ENCODE peak calls at places on chromosomes 7 and 10, in ten cellular contexts. A is activated T-cell treated with anti-CD3 and anti-CD28 coated beads for 48 hours; U is brain microvascular endothelial cell; R is AG04450; C is fibroblast of the aortic adventitia; N is stimulated activated CD4-positive, alpha-beta T cell treated with anti-CD3 and anti-CD28 coated beads, Interleukin-15, amount 100 ng/mL, for 1 hour; J is GM20000; O is iPS DF 6.9; G is posterior cingulate gyrus; F is activated CD8-positive, alpha-beta memory T cell treated with anti-CD3 and anti-CD28 coated beads for 4 hours. Y is an unnamed sample.

GRCh38 chr10:119153041-119153440 is 12.5 kb downstream of the SFXN4 start:
- DNase-seq in A (no peak), U (no peak), R (no peak), C (no peak), N (no peak), J (no peak), O (no peak), G (no peak), F (no peak), Y (no peak)

GRCh38 chr10:86078639-86079035 is 288.0 kb downstream of the GRID1 start:
- DNase-seq in A (no peak), U (no peak), R (no peak), C (no peak), N (no peak), J (no peak), O (no peak), G (no peak), F (no peak), Y (no peak)

GRCh38 chr10:60664859-60665258 is 113.4 kb upstream of the CDK1 start:
- DNase-seq in A (no peak), U (peak), R (no peak), C (peak), N (no peak), J (no peak), O (no peak), G (no peak), F (no peak), Y (peak)

GRCh38 chr10:77116904-77117303 is 520.7 kb downstream of the KCNMA1 start:
- DNase-seq in A (no peak), U (no peak), R (no peak), C (no peak), N (no peak), J (no peak), O (no peak), G (no peak), F (no peak), Y (no peak)

GRCh38 chr7:47405286-47405904 is 176.5 kb downstream of the TNS3 start:
- DNase-seq in A (no peak), U (no peak), R (no peak), C (no peak), N (no peak), J (no peak), O (no peak), G (no peak), F (no peak), Y (no peak)

GRCh38 chr10:130461631-130462030 is 325.4 kb downstream of the GLRX3 start:
- DNase-seq in A (no peak), U (no peak), R (no peak), C (no peak), N (no peak), J (no peak), O (no peak), G (no peak), F (no peak), Y (no peak)

GRCh38 chr7:122027058-122027457 is 117.0 kb downstream of the AASS start:
- DNase-seq in A (no peak), U (no peak), R (no peak), C (no peak), N (no peak), J (no peak), O (no peak), G (no peak), F (no peak), Y (no peak)

GRCh38 chr10:80260295-80261243 is 28.9 kb downstream of the MAT1A start:
- DNase-seq in A (no peak), U (peak), R (no peak), C (peak), N (no peak), J (peak), O (peak), G (peak), F (no peak), Y (no peak)

GRCh38 chr7:142891490-142892082 is 6.0 kb upstream of the TRPV6 start:
- DNase-seq in A (no peak), U (no peak), R (no peak), C (no peak), N (no peak), J (no peak), O (no peak), G (no peak), F (no peak), Y (no peak)

GRCh38 chr7:455110-455928 is 64.3 kb downstream of the PDGFA start:
- DNase-seq in A (no peak), U (no peak), R (no peak), C (no peak), N (no peak), J (no peak), O (no peak), G (peak), F (no peak), Y (no peak)

GRCh38 chr10:47158116-47159071 is 141.6 kb upstream of the GDF10 start:
- DNase-seq in A (no peak), U (no peak), R (no peak), C (no peak), N (no peak), J (no peak), O (no peak), G (no peak), F (no peak), Y (no peak)

Y was measured in astrocyte of the spinal cord.